ENCODE peak calls at places on chromosomes 13 and 19, in six cellular contexts. O is HCT116, U is retinal pigment epithelial cell, S is iris pigment epithelial cell, K is mesenchymal stem cell, A is astrocyte of the spinal cord. P is an unnamed sample.

GRCh38 chr13:42706286-42706685 is 75.1 kb upstream of the FAM216B start:
- DNase-seq in U (no peak), A (no peak), K (no peak), S (no peak), O (no peak), P (no peak)

GRCh38 chr19:7533281-7533819 is 2.2 kb upstream of the PNPLA6 start:
- DNase-seq in A (peak; percentile 37), O (no peak), K (peak; percentile 37), S (peak; percentile 52), U (no peak), P (peak; percentile 35)

GRCh38 chr13:48009298-48009697 is 8.2 kb upstream of the SUCLA2 start:
- DNase-seq in U (no peak), A (peak; percentile 57), O (no peak), S (peak; percentile 80), K (peak; percentile 32), P (no peak)

GRCh38 chr19:40280608-40281221 is 4.4 kb downstream of the AKT2 start:
- DNase-seq in K (no peak), S (no peak), U (no peak), O (no peak), A (no peak), P (no peak)

GRCh38 chr19:533485-534058 is 2.0 kb downstream of the CDC34 start:
- DNase-seq in A (no peak), S (no peak), O (no peak), K (no peak), U (no peak), P (no peak)

GRCh38 chr13:68851026-68851425 is 1256.6 kb upstream of the ATXN8OS start:
- DNase-seq in K (peak; percentile 1), A (no peak), S (no peak), U (no peak), O (no peak), P (no peak)

GRCh38 chr13:109400625-109401257 is 385.6 kb downstream of the IRS2 start:
- DNase-seq in K (no peak), U (no peak), A (no peak), S (no peak), O (no peak), P (peak; percentile 8)

GRCh38 chr13:20719783-20720182 is 16.3 kb downstream of the IL17D start:
- DNase-seq in U (no peak), O (no peak), K (no peak), S (no peak), A (no peak), P (no peak)

GRCh38 chr19:56765107-56765506 is 75.4 kb downstream of the PEG3 start:
- DNase-seq in U (no peak), A (no peak), O (no peak), K (no peak), S (peak; percentile 3), P (no peak)

GRCh38 chr13:111161601-111162600 is 46.8 kb downstream of the ARHGEF7 start:
- DNase-seq in U (no peak), K (no peak), O (no peak), S (no peak), A (no peak), P (no peak)

GRCh38 chr13:99646866-99647592 is 145.8 kb downstream of the TM9SF2 start:
- DNase-seq in S (no peak), A (no peak), U (no peak), K (no peak), O (no peak), P (no peak)

GRCh38 chr13:73715910-73716257 is 418.3 kb downstream of the KLF12 start:
- DNase-seq in K (no peak), O (no peak), U (peak; percentile 52), A (no peak), S (peak; percentile 12), P (no peak)

P was measured in neural progenitor cell.